ENCODE peak calls at places on chromosomes 5 and 9, in nine cellular contexts. One of them, this sample, is unnamed.

GRCh38 chr5:138725153-138725884 is 27.9 kb upstream of the CTNNA1 start:
- DNase-seq in aorta: no peak
- DNase-seq in activated B cell treated with CpG ODN at 0.5 μM for 24 hours: no peak
- DNase-seq in amniotic epithelial cell: peak; percentile 70
- DNase-seq in M059J: peak; percentile 93
- DNase-seq in LoVo: peak; percentile 23
- DNase-seq in HT-29: peak; percentile 52
- DNase-seq in NCI-H1092: no peak
- DNase-seq in left cardiac atrium: peak; percentile 36
- DNase-seq in this sample: peak; percentile 85

GRCh38 chr9:96189995-96190394 is 112.0 kb downstream of the HSD17B3 start:
- DNase-seq in aorta: no peak
- DNase-seq in activated B cell treated with CpG ODN at 0.5 μM for 24 hours: no peak
- DNase-seq in amniotic epithelial cell: no peak
- DNase-seq in M059J: no peak
- DNase-seq in LoVo: peak; percentile 74
- DNase-seq in HT-29: no peak
- DNase-seq in NCI-H1092: no peak
- DNase-seq in left cardiac atrium: no peak
- DNase-seq in this sample: no peak

GRCh38 chr5:112735702-112736101 is 2.0 kb upstream of the APC start:
- DNase-seq in aorta: no peak
- DNase-seq in activated B cell treated with CpG ODN at 0.5 μM for 24 hours: no peak
- DNase-seq in amniotic epithelial cell: peak; percentile 6
- DNase-seq in M059J: peak; percentile 71
- DNase-seq in LoVo: no peak
- DNase-seq in HT-29: no peak
- DNase-seq in NCI-H1092: no peak
- DNase-seq in left cardiac atrium: no peak
- DNase-seq in this sample: no peak

GRCh38 chr9:211557-211956 is 3.1 kb upstream of the DOCK8 start:
- DNase-seq in aorta: no peak
- DNase-seq in activated B cell treated with CpG ODN at 0.5 μM for 24 hours: no peak
- DNase-seq in amniotic epithelial cell: no peak
- DNase-seq in M059J: peak; percentile 41
- DNase-seq in LoVo: no peak
- DNase-seq in HT-29: no peak
- DNase-seq in NCI-H1092: no peak
- DNase-seq in left cardiac atrium: no peak
- DNase-seq in this sample: no peak

GRCh38 chr9:134032456-134033222 is 7.4 kb downstream of the BRD3OS start:
- DNase-seq in aorta: peak; percentile 47
- DNase-seq in activated B cell treated with CpG ODN at 0.5 μM for 24 hours: no peak
- DNase-seq in amniotic epithelial cell: no peak
- DNase-seq in M059J: no peak
- DNase-seq in LoVo: no peak
- DNase-seq in HT-29: no peak
- DNase-seq in NCI-H1092: no peak
- DNase-seq in left cardiac atrium: no peak
- DNase-seq in this sample: no peak

GRCh38 chr9:129494113-129494789 is 126.7 kb downstream of the C9orf50 start:
- DNase-seq in aorta: no peak
- DNase-seq in activated B cell treated with CpG ODN at 0.5 μM for 24 hours: no peak
- DNase-seq in amniotic epithelial cell: no peak
- DNase-seq in M059J: no peak
- DNase-seq in LoVo: no peak
- DNase-seq in HT-29: peak; percentile 72
- DNase-seq in NCI-H1092: no peak
- DNase-seq in left cardiac atrium: no peak
- DNase-seq in this sample: no peak

GRCh38 chr5:179732918-179733763 is 519 bp downstream of the MAML1 start:
- DNase-seq in aorta: peak; percentile 83
- DNase-seq in activated B cell treated with CpG ODN at 0.5 μM for 24 hours: no peak
- DNase-seq in amniotic epithelial cell: no peak
- DNase-seq in M059J: peak; percentile 49
- DNase-seq in LoVo: peak; percentile 38
- DNase-seq in HT-29: peak; percentile 52
- DNase-seq in NCI-H1092: no peak
- DNase-seq in left cardiac atrium: peak; percentile 53
- DNase-seq in this sample: no peak

GRCh38 chr5:168308976-168309598 is 17.6 kb downstream of the WWC1 start:
- DNase-seq in aorta: no peak
- DNase-seq in activated B cell treated with CpG ODN at 0.5 μM for 24 hours: no peak
- DNase-seq in amniotic epithelial cell: no peak
- DNase-seq in M059J: no peak
- DNase-seq in LoVo: no peak
- DNase-seq in HT-29: no peak
- DNase-seq in NCI-H1092: no peak
- DNase-seq in left cardiac atrium: no peak
- DNase-seq in this sample: no peak

GRCh38 chr9:19479874-19480273 is 71.1 kb downstream of the ACER2 start:
- DNase-seq in aorta: no peak
- DNase-seq in activated B cell treated with CpG ODN at 0.5 μM for 24 hours: no peak
- DNase-seq in amniotic epithelial cell: no peak
- DNase-seq in M059J: no peak
- DNase-seq in LoVo: no peak
- DNase-seq in HT-29: no peak
- DNase-seq in NCI-H1092: no peak
- DNase-seq in left cardiac atrium: no peak
- DNase-seq in this sample: no peak

GRCh38 chr9:33450747-33451146 is 3.4 kb upstream of the AQP3 start:
- DNase-seq in aorta: no peak
- DNase-seq in activated B cell treated with CpG ODN at 0.5 μM for 24 hours: no peak
- DNase-seq in amniotic epithelial cell: no peak
- DNase-seq in M059J: no peak
- DNase-seq in LoVo: no peak
- DNase-seq in HT-29: no peak
- DNase-seq in NCI-H1092: no peak
- DNase-seq in left cardiac atrium: no peak
- DNase-seq in this sample: no peak

GRCh38 chr5:2029206-2029605 is 146.5 kb upstream of the IRX4 start:
- DNase-seq in aorta: no peak
- DNase-seq in activated B cell treated with CpG ODN at 0.5 μM for 24 hours: no peak
- DNase-seq in amniotic epithelial cell: no peak
- DNase-seq in M059J: no peak
- DNase-seq in LoVo: no peak
- DNase-seq in HT-29: no peak
- DNase-seq in NCI-H1092: no peak
- DNase-seq in left cardiac atrium: no peak
- DNase-seq in this sample: no peak

GRCh38 chr9:3576358-3576757 is 50.6 kb upstream of the RFX3 start:
- DNase-seq in aorta: no peak
- DNase-seq in activated B cell treated with CpG ODN at 0.5 μM for 24 hours: no peak
- DNase-seq in amniotic epithelial cell: no peak
- DNase-seq in M059J: no peak
- DNase-seq in LoVo: no peak
- DNase-seq in HT-29: no peak
- DNase-seq in NCI-H1092: no peak
- DNase-seq in left cardiac atrium: no peak
- DNase-seq in this sample: no peak

GRCh38 chr9:77977210-77977611 is 54.4 kb downstream of the GNAQ start:
- DNase-seq in aorta: no peak
- DNase-seq in activated B cell treated with CpG ODN at 0.5 μM for 24 hours: no peak
- DNase-seq in amniotic epithelial cell: peak; percentile 75
- DNase-seq in M059J: peak; percentile 81
- DNase-seq in LoVo: no peak
- DNase-seq in HT-29: peak; percentile 62
- DNase-seq in NCI-H1092: no peak
- DNase-seq in left cardiac atrium: peak; percentile 74
- DNase-seq in this sample: no peak

GRCh38 chr5:27474054-27474323 is 435.6 kb upstream of the CDH9 start:
- DNase-seq in aorta: no peak
- DNase-seq in activated B cell treated with CpG ODN at 0.5 μM for 24 hours: no peak
- DNase-seq in amniotic epithelial cell: no peak
- DNase-seq in M059J: no peak
- DNase-seq in LoVo: no peak
- DNase-seq in HT-29: no peak
- DNase-seq in NCI-H1092: no peak
- DNase-seq in left cardiac atrium: no peak
- DNase-seq in this sample: no peak

GRCh38 chr9:108108802-108109448 is 619.4 kb upstream of the KLF4 start:
- DNase-seq in aorta: no peak
- DNase-seq in activated B cell treated with CpG ODN at 0.5 μM for 24 hours: no peak
- DNase-seq in amniotic epithelial cell: peak; percentile 20
- DNase-seq in M059J: no peak
- DNase-seq in LoVo: no peak
- DNase-seq in HT-29: no peak
- DNase-seq in NCI-H1092: no peak
- DNase-seq in left cardiac atrium: no peak
- DNase-seq in this sample: no peak

GRCh38 chr5:56845277-56845676 is 29.9 kb downstream of the MAP3K1 start:
- DNase-seq in aorta: no peak
- DNase-seq in activated B cell treated with CpG ODN at 0.5 μM for 24 hours: no peak
- DNase-seq in amniotic epithelial cell: no peak
- DNase-seq in M059J: no peak
- DNase-seq in LoVo: no peak
- DNase-seq in HT-29: no peak
- DNase-seq in NCI-H1092: no peak
- DNase-seq in left cardiac atrium: no peak
- DNase-seq in this sample: no peak

GRCh38 chr5:113380299-113381014 is 54.3 kb downstream of the TSSK1B start:
- DNase-seq in aorta: no peak
- DNase-seq in activated B cell treated with CpG ODN at 0.5 μM for 24 hours: no peak
- DNase-seq in amniotic epithelial cell: peak; percentile 91
- DNase-seq in M059J: no peak
- DNase-seq in LoVo: no peak
- DNase-seq in HT-29: no peak
- DNase-seq in NCI-H1092: no peak
- DNase-seq in left cardiac atrium: no peak
- DNase-seq in this sample: no peak

GRCh38 chr9:127832248-127832647 is 22.2 kb downstream of the ENG start:
- DNase-seq in aorta: no peak
- DNase-seq in activated B cell treated with CpG ODN at 0.5 μM for 24 hours: no peak
- DNase-seq in amniotic epithelial cell: no peak
- DNase-seq in M059J: peak; percentile 63
- DNase-seq in LoVo: no peak
- DNase-seq in HT-29: no peak
- DNase-seq in NCI-H1092: no peak
- DNase-seq in left cardiac atrium: no peak
- DNase-seq in this sample: no peak

GRCh38 chr9:91302831-91303230 is 58.9 kb downstream of the AUH start:
- DNase-seq in aorta: no peak
- DNase-seq in activated B cell treated with CpG ODN at 0.5 μM for 24 hours: no peak
- DNase-seq in amniotic epithelial cell: peak; percentile 81
- DNase-seq in M059J: peak; percentile 93
- DNase-seq in LoVo: peak; percentile 83
- DNase-seq in HT-29: peak; percentile 52
- DNase-seq in NCI-H1092: no peak
- DNase-seq in left cardiac atrium: no peak
- DNase-seq in this sample: peak; percentile 6

GRCh38 chr5:72633041-72633445 is 125.8 kb upstream of the ZNF366 start:
- DNase-seq in aorta: no peak
- DNase-seq in activated B cell treated with CpG ODN at 0.5 μM for 24 hours: no peak
- DNase-seq in amniotic epithelial cell: peak; percentile 10
- DNase-seq in M059J: peak; percentile 74
- DNase-seq in LoVo: no peak
- DNase-seq in HT-29: no peak
- DNase-seq in NCI-H1092: no peak
- DNase-seq in left cardiac atrium: peak; percentile 43
- DNase-seq in this sample: no peak

GRCh38 chr9:95116002-95116819 is 201.3 kb downstream of the FANCC start:
- DNase-seq in aorta: peak; percentile 59
- DNase-seq in activated B cell treated with CpG ODN at 0.5 μM for 24 hours: no peak
- DNase-seq in amniotic epithelial cell: no peak
- DNase-seq in M059J: no peak
- DNase-seq in LoVo: no peak
- DNase-seq in HT-29: peak; percentile 68
- DNase-seq in NCI-H1092: no peak
- DNase-seq in left cardiac atrium: no peak
- DNase-seq in this sample: no peak

GRCh38 chr9:86246752-86247161 is 12.7 kb downstream of the C9orf153 start:
- DNase-seq in aorta: no peak
- DNase-seq in activated B cell treated with CpG ODN at 0.5 μM for 24 hours: no peak
- DNase-seq in amniotic epithelial cell: no peak
- DNase-seq in M059J: peak; percentile 43
- DNase-seq in LoVo: no peak
- DNase-seq in HT-29: no peak
- DNase-seq in NCI-H1092: no peak
- DNase-seq in left cardiac atrium: peak; percentile 51
- DNase-seq in this sample: no peak

GRCh38 chr5:143434261-143435206 is 31.0 kb upstream of the NR3C1 start:
- DNase-seq in aorta: no peak
- DNase-seq in activated B cell treated with CpG ODN at 0.5 μM for 24 hours: peak; percentile 28
- DNase-seq in amniotic epithelial cell: peak; percentile 24
- DNase-seq in M059J: no peak
- DNase-seq in LoVo: no peak
- DNase-seq in HT-29: no peak
- DNase-seq in NCI-H1092: no peak
- DNase-seq in left cardiac atrium: peak; percentile 22
- DNase-seq in this sample: no peak

GRCh38 chr9:129881547-129882324 is 46.5 kb downstream of the USP20 start:
- DNase-seq in aorta: no peak
- DNase-seq in activated B cell treated with CpG ODN at 0.5 μM for 24 hours: no peak
- DNase-seq in amniotic epithelial cell: no peak
- DNase-seq in M059J: no peak
- DNase-seq in LoVo: no peak
- DNase-seq in HT-29: no peak
- DNase-seq in NCI-H1092: no peak
- DNase-seq in left cardiac atrium: no peak
- DNase-seq in this sample: no peak

GRCh38 chr5:151805414-151806225 is 33.9 kb downstream of the G3BP1 start:
- DNase-seq in aorta: no peak
- DNase-seq in activated B cell treated with CpG ODN at 0.5 μM for 24 hours: no peak
- DNase-seq in amniotic epithelial cell: peak; percentile 96
- DNase-seq in M059J: no peak
- DNase-seq in LoVo: no peak
- DNase-seq in HT-29: no peak
- DNase-seq in NCI-H1092: no peak
- DNase-seq in left cardiac atrium: no peak
- DNase-seq in this sample: no peak

GRCh38 chr9:133321411-133321935 is 14.5 kb downstream of the SURF6 start:
- DNase-seq in aorta: no peak
- DNase-seq in activated B cell treated with CpG ODN at 0.5 μM for 24 hours: no peak
- DNase-seq in amniotic epithelial cell: no peak
- DNase-seq in M059J: no peak
- DNase-seq in LoVo: no peak
- DNase-seq in HT-29: no peak
- DNase-seq in NCI-H1092: no peak
- DNase-seq in left cardiac atrium: no peak
- DNase-seq in this sample: no peak

GRCh38 chr5:77326142-77326541 is 115.7 kb downstream of the PDE8B start:
- DNase-seq in aorta: no peak
- DNase-seq in activated B cell treated with CpG ODN at 0.5 μM for 24 hours: no peak
- DNase-seq in amniotic epithelial cell: no peak
- DNase-seq in M059J: no peak
- DNase-seq in LoVo: no peak
- DNase-seq in HT-29: no peak
- DNase-seq in NCI-H1092: no peak
- DNase-seq in left cardiac atrium: no peak
- DNase-seq in this sample: no peak

GRCh38 chr5:173753307-173754168 is 134.6 kb upstream of the CPEB4 start:
- DNase-seq in aorta: no peak
- DNase-seq in activated B cell treated with CpG ODN at 0.5 μM for 24 hours: no peak
- DNase-seq in amniotic epithelial cell: peak; percentile 61
- DNase-seq in M059J: no peak
- DNase-seq in LoVo: no peak
- DNase-seq in HT-29: no peak
- DNase-seq in NCI-H1092: peak; percentile 75
- DNase-seq in left cardiac atrium: peak; percentile 49
- DNase-seq in this sample: peak; percentile 44

GRCh38 chr5:18483386-18483785 is 849.1 kb downstream of the TAF11L14 start:
- DNase-seq in aorta: no peak
- DNase-seq in activated B cell treated with CpG ODN at 0.5 μM for 24 hours: no peak
- DNase-seq in amniotic epithelial cell: no peak
- DNase-seq in M059J: peak; percentile 48
- DNase-seq in LoVo: no peak
- DNase-seq in HT-29: no peak
- DNase-seq in NCI-H1092: no peak
- DNase-seq in left cardiac atrium: no peak
- DNase-seq in this sample: no peak

GRCh38 chr5:140734354-140734753 is 34.1 kb downstream of the ZMAT2 start:
- DNase-seq in aorta: no peak
- DNase-seq in activated B cell treated with CpG ODN at 0.5 μM for 24 hours: no peak
- DNase-seq in amniotic epithelial cell: no peak
- DNase-seq in M059J: peak; percentile 56
- DNase-seq in LoVo: no peak
- DNase-seq in HT-29: peak; percentile 36
- DNase-seq in NCI-H1092: no peak
- DNase-seq in left cardiac atrium: no peak
- DNase-seq in this sample: no peak

GRCh38 chr9:123121457-123121856 is 88.0 kb downstream of the GPR21 start:
- DNase-seq in aorta: no peak
- DNase-seq in activated B cell treated with CpG ODN at 0.5 μM for 24 hours: no peak
- DNase-seq in amniotic epithelial cell: no peak
- DNase-seq in M059J: no peak
- DNase-seq in LoVo: no peak
- DNase-seq in HT-29: no peak
- DNase-seq in NCI-H1092: no peak
- DNase-seq in left cardiac atrium: no peak
- DNase-seq in this sample: no peak